ENCODE peak calls at places on chromosomes 4 and X, in nine cellular contexts. N is activated CD4-positive, alpha-beta T cell treated with anti-CD3 and anti-CD28 coated beads, Interleukin-2, amount 10 ng/mL, durations not matched to agents 24 days and 14 days; R is stimulated activated naive CD8-positive, alpha-beta T cell treated with anti-CD3 and anti-CD28 coated beads, Interleukin-15, Interleukin-2, amounts not matched to agents 100 U/mL and 50 U/mL, for 24 hours; K is NCI-H2081; U is HEK293T; P is NCI-H1092 treated with DMSO at 0.1 percent for 48 hours; L is GM23338; S is cardiac muscle cell; X is A549. C is an unnamed sample.

GRCh38 chr4:100986360-100986868 is 360.9 kb downstream of the PPP3CA start:
- DNase-seq in P (no peak), X (no peak), L (peak), R (no peak), N (no peak), S (no peak), K (no peak), U (no peak), C (no peak)

GRCh38 chr4:154781126-154781982 is at the start of gene RBM46:
- DNase-seq in P (no peak), S (peak), N (no peak), K (no peak), R (no peak), X (no peak), L (peak), U (no peak), C (no peak)

GRCh38 chr4:47531954-47532321 is 46.9 kb downstream of the ATP10D start:
- DNase-seq in P (no peak), L (no peak), U (no peak), S (no peak), K (no peak), X (no peak), N (no peak), R (no peak), C (no peak)

GRCh38 chrX:68498508-68499379 is at the start of gene YIPF6:
- DNase-seq in S (peak), U (peak), L (peak), R (peak), X (peak), K (peak), N (peak), P (peak), C (peak)

GRCh38 chrX:75156537-75156945 is 458 bp upstream of the ABCB7 start:
- DNase-seq in K (no peak), L (peak), R (no peak), S (peak), N (peak), U (no peak), X (peak), P (peak), C (peak)

GRCh38 chrX:13659057-13659456 is 6.1 kb downstream of the TCEANC start:
- DNase-seq in X (peak), U (no peak), R (no peak), K (no peak), P (no peak), N (no peak), S (peak), L (no peak), C (no peak)

GRCh38 chr4:3784469-3785291 is 18.5 kb downstream of the ADRA2C start:
- DNase-seq in S (no peak), X (no peak), L (no peak), R (no peak), K (no peak), P (peak), N (no peak), U (no peak), C (no peak)

GRCh38 chr4:2251073-2251794 is 9.3 kb upstream of the HAUS3 start:
- DNase-seq in R (peak), N (no peak), S (no peak), U (no peak), L (no peak), P (no peak), K (no peak), X (no peak), C (no peak)

GRCh38 chr4:55397024-55397520 is 1.3 kb downstream of the TMEM165 start:
- DNase-seq in P (peak), S (peak), X (no peak), U (no peak), K (no peak), N (peak), L (no peak), R (no peak), C (peak)

GRCh38 chr4:20195071-20195885 is 56.4 kb upstream of the SLIT2 start:
- DNase-seq in R (no peak), K (no peak), S (peak), U (no peak), P (no peak), N (no peak), X (no peak), L (no peak), C (peak)

GRCh38 chrX:39850630-39851152 is 247.1 kb downstream of the BCOR start:
- DNase-seq in N (peak), U (no peak), K (no peak), L (no peak), S (peak), P (no peak), R (no peak), X (no peak), C (no peak)

GRCh38 chr4:128525387-128525786 is 237.8 kb upstream of the PGRMC2 start:
- DNase-seq in P (no peak), L (no peak), K (no peak), S (peak), U (no peak), R (no peak), N (no peak), X (no peak), C (peak)

GRCh38 chr4:156830356-156830755 is 141.2 kb downstream of the PDGFC start:
- DNase-seq in K (no peak), U (no peak), R (no peak), X (no peak), P (no peak), N (no peak), S (no peak), L (no peak), C (no peak)

GRCh38 chrX:154013614-154014360 is 5.9 kb downstream of the IRAK1 start:
- DNase-seq in L (peak), P (peak), U (peak), N (peak), S (peak), X (peak), K (no peak), R (peak), C (peak)